ENCODE peak calls at places on chromosomes 2 and 18, in ten cellular contexts. W is suprapubic skin, T is transverse colon, P is AG08396, S is right atrium auricular region, K is cardiac muscle cell, M is sciatic nerve, C is epithelial cell of prostate, X is AG04450, Q is prostate gland. D is an unnamed sample.

GRCh38 chr2:225590932-225591331 is 191.4 kb downstream of the NYAP2 start:
- DNase-seq in W (no peak), T (no peak), P (no peak), S (no peak), K (no peak), M (no peak), C (no peak), X (no peak), Q (no peak), D (no peak)

GRCh38 chr2:237931205-237931721 is 35.6 kb upstream of the UBE2F start:
- DNase-seq in W (no peak), T (no peak), P (peak), S (no peak), K (no peak), M (peak), C (no peak), X (peak), Q (no peak), D (peak)

GRCh38 chr18:48832961-48833700 is 117.6 kb downstream of the SMAD7 start:
- DNase-seq in W (peak), T (peak), P (peak), S (peak), K (peak), M (peak), C (peak), X (no peak), Q (no peak), D (no peak)

GRCh38 chr2:102251042-102251848 is 60.1 kb upstream of the IL1RL1 start:
- DNase-seq in W (no peak), T (peak), P (peak), S (no peak), K (peak), M (peak), C (no peak), X (no peak), Q (no peak), D (no peak)

GRCh38 chr2:215878476-215879063 is 134.8 kb downstream of the MREG start:
- DNase-seq in W (no peak), T (no peak), P (no peak), S (no peak), K (no peak), M (no peak), C (no peak), X (no peak), Q (no peak), D (peak)

GRCh38 chr2:102258025-102258385 is 53.4 kb upstream of the IL1RL1 start:
- DNase-seq in W (no peak), T (no peak), P (no peak), S (no peak), K (no peak), M (no peak), C (no peak), X (no peak), Q (no peak), D (no peak)

GRCh38 chr2:85421706-85422457 is 3.4 kb downstream of the SH2D6 start:
- DNase-seq in W (no peak), T (no peak), P (no peak), S (no peak), K (no peak), M (no peak), C (no peak), X (no peak), Q (peak), D (no peak)

GRCh38 chr2:201471732-201472395 is 20.3 kb downstream of the STRADB start:
- DNase-seq in W (no peak), T (no peak), P (no peak), S (no peak), K (peak), M (no peak), C (no peak), X (no peak), Q (no peak), D (no peak)

GRCh38 chr18:32425466-32425865 is 45.2 kb downstream of the GAREM1 start:
- DNase-seq in W (no peak), T (no peak), P (peak), S (no peak), K (peak), M (no peak), C (no peak), X (no peak), Q (no peak), D (no peak)